ENCODE peak calls at places on chromosomes 6 and 20, in six cellular contexts. B is stimulated activated CD8-positive, alpha-beta memory T cell treated with anti-CD3 and anti-CD28 coated beads, Interleukin-12 subunit alpha, Interleukin-12 subunit beta, amount 100 ng/mL, for 4 hours; Q is GM12865; W is HTR-8/SVneo; X is B cell; I is osteocyte. O is an unnamed sample.

GRCh38 chr20:13238001-13238653 is 17.1 kb downstream of the ISM1 start:
- DNase-seq in I (no peak), Q (no peak), X (no peak), W (no peak), B (no peak), O (no peak)

GRCh38 chr6:3835055-3835731 is 14.0 kb upstream of the FAM50B start:
- DNase-seq in X (no peak), B (no peak), I (peak), Q (no peak), W (no peak), O (peak)

GRCh38 chr6:29376003-29376402 is 912 bp upstream of the OR12D3 start:
- DNase-seq in I (no peak), Q (peak), X (no peak), B (no peak), W (peak), O (peak)

GRCh38 chr20:7585126-7585679 is 355.1 kb downstream of the HAO1 start:
- DNase-seq in X (no peak), W (no peak), I (no peak), B (no peak), Q (no peak), O (peak)

GRCh38 chr20:39775110-39775509 is 813.0 kb downstream of the DHX35 start:
- DNase-seq in B (no peak), I (no peak), W (no peak), Q (no peak), X (no peak), O (no peak)

GRCh38 chr6:40340957-40341356 is 246.2 kb downstream of the LRFN2 start:
- DNase-seq in I (no peak), X (no peak), Q (no peak), W (no peak), B (no peak), O (no peak)

GRCh38 chr6:10725716-10726115 is 2.8 kb downstream of the TMEM14C start:
- DNase-seq in B (no peak), Q (no peak), W (no peak), X (no peak), I (peak), O (no peak)

GRCh38 chr6:4797590-4797989 is 21.4 kb downstream of the CDYL start:
- DNase-seq in B (no peak), X (no peak), I (no peak), W (no peak), Q (no peak), O (no peak)

GRCh38 chr6:168600381-168600780 is 159.4 kb downstream of the SMOC2 start:
- DNase-seq in X (no peak), W (no peak), I (no peak), B (no peak), Q (no peak), O (no peak)

GRCh38 chr6:145339089-145339488 is 396.2 kb downstream of the EPM2A start:
- DNase-seq in B (no peak), Q (no peak), W (no peak), X (no peak), I (no peak), O (no peak)

GRCh38 chr6:5214570-5215052 is 46.1 kb downstream of the LYRM4 start:
- DNase-seq in I (no peak), X (peak), Q (peak), B (no peak), W (peak), O (peak)

GRCh38 chr6:163335671-163336545 is 78.6 kb upstream of the QKI start:
- DNase-seq in X (no peak), W (no peak), Q (no peak), B (no peak), I (no peak), O (no peak)

GRCh38 chr6:127966616-127967015 is 65.8 kb upstream of the THEMIS start:
- DNase-seq in X (no peak), Q (no peak), I (no peak), W (peak), B (no peak), O (no peak)

GRCh38 chr6:3813150-3813780 is 35.9 kb upstream of the FAM50B start:
- DNase-seq in I (no peak), X (no peak), Q (peak), W (peak), B (no peak), O (no peak)

O was measured in hepatocyte.